ENCODE peak calls at places on chromosomes 3 and 15, in seven cellular contexts. C, R, Y, T, P, Q and V are unnamed samples.

GRCh38 chr3:146865175-146865755 is 260.1 kb upstream of the PLSCR5 start:
- DNase-seq in C (no peak), Q (no peak), R (no peak), P (no peak), T (no peak), Y (no peak), V (no peak)

GRCh38 chr15:77160562-77161481 is 89.9 kb upstream of the TSPAN3 start:
- DNase-seq in C (no peak), T (no peak), P (peak; percentile 43), Y (peak; percentile 45), Q (no peak), R (no peak), V (no peak)

GRCh38 chr3:160577551-160578195 is 12.3 kb upstream of the KPNA4 start:
- DNase-seq in C (no peak), P (peak; percentile 38), Y (no peak), R (no peak), Q (no peak), T (no peak), V (no peak)

GRCh38 chr3:127692501-127693335 is 20.0 kb downstream of the ABTB1 start:
- DNase-seq in C (no peak), T (no peak), R (no peak), Y (no peak), Q (no peak), P (no peak), V (no peak)

GRCh38 chr3:156803949-156804741 is 22.0 kb upstream of the LEKR1 start:
- DNase-seq in T (no peak), C (no peak), P (no peak), R (no peak), Y (no peak), Q (no peak), V (no peak)

GRCh38 chr3:126599101-126599500 is 40.4 kb upstream of the C3orf22 start:
- DNase-seq in C (no peak), P (no peak), Y (no peak), R (no peak), Q (no peak), T (no peak), V (no peak)

GRCh38 chr3:31377045-31377642 is 155.6 kb upstream of the STT3B start:
- DNase-seq in P (peak; percentile 93), C (peak; percentile 91), T (no peak), Q (no peak), Y (no peak), R (no peak), V (no peak)

GRCh38 chr15:37099321-37100108 is 834 bp downstream of the MEIS2 start:
- DNase-seq in R (no peak), T (no peak), Q (peak; percentile 21), C (peak; percentile 48), Y (no peak), P (peak; percentile 41), V (no peak)